ENCODE peak calls at places on chromosomes 11 and 22, in ten cellular contexts. G is cardiac muscle cell; N is sigmoid colon; Q is left ventricle myocardium inferior; Z is HCT116; T is fibroblast of lung; I is lung; R is stomach; M is CD4-positive, alpha-beta memory T cell; S is CD8-positive, alpha-beta memory T cell. U is an unnamed sample.
A peak's percentile ranks its signal among the peaks of the same experiment; 100 is the strongest.

GRCh38 chr11:32034149-32034548 is 56.7 kb upstream of the RCN1 start:
- DNase-seq in G (peak; percentile 96), Z (no peak), T (peak; percentile 86), N (no peak), R (no peak), M (no peak), S (no peak), Q (no peak), I (no peak), U (no peak)

GRCh38 chr22:39661842-39662676 is 91.5 kb downstream of the CACNA1I start:
- DNase-seq in N (no peak), G (no peak), M (peak; percentile 86), T (no peak), Q (no peak), S (peak; percentile 79), R (peak; percentile 37), I (no peak), Z (no peak), U (peak; percentile 74)

GRCh38 chr11:45289369-45289768 is 3.2 kb upstream of the SYT13 start:
- DNase-seq in I (no peak), S (no peak), G (peak; percentile 56), Z (no peak), N (no peak), T (peak; percentile 31), Q (no peak), R (no peak), M (no peak), U (no peak)

GRCh38 chr22:20155330-20156041 is 4.6 kb upstream of the CCDC188 start:
- DNase-seq in R (peak; percentile 38), S (no peak), Q (peak; percentile 58), N (no peak), M (peak; percentile 16), G (peak; percentile 24), I (no peak), Z (no peak), T (no peak), U (peak; percentile 37)

GRCh38 chr22:38236786-38237185 is 35.0 kb downstream of the MAFF start:
- DNase-seq in G (no peak), R (peak; percentile 78), M (no peak), S (no peak), N (no peak), Z (no peak), T (no peak), Q (no peak), I (no peak), U (no peak)

GRCh38 chr11:66570117-66570825 is 1.9 kb upstream of the CTSF start:
- DNase-seq in I (no peak), T (no peak), N (no peak), M (no peak), R (no peak), Z (no peak), G (no peak), Q (no peak), S (no peak), U (peak; percentile 94)

GRCh38 chr11:93765551-93765950 is 18.5 kb upstream of the MED17 start:
- DNase-seq in Z (no peak), G (no peak), N (no peak), Q (no peak), I (no peak), M (no peak), T (no peak), S (no peak), R (no peak), U (no peak)

GRCh38 chr11:1449516-1450270 is 36.9 kb downstream of the MOB2 start:
- DNase-seq in Z (no peak), M (no peak), Q (no peak), R (no peak), N (no peak), S (no peak), G (no peak), I (no peak), T (no peak), U (peak; percentile 32)

GRCh38 chr22:38401336-38402084 is 53.5 kb downstream of the KCNJ4 start:
- DNase-seq in S (no peak), G (no peak), N (no peak), R (no peak), Z (no peak), I (no peak), Q (no peak), M (no peak), T (no peak), U (no peak)

GRCh38 chr11:124863137-124863825 is 2.0 kb upstream of the ROBO3 start:
- DNase-seq in I (peak; percentile 62), M (no peak), G (peak; percentile 55), Q (no peak), S (no peak), N (peak; percentile 70), T (peak; percentile 25), Z (no peak), R (peak; percentile 56), U (no peak)

DNA sequence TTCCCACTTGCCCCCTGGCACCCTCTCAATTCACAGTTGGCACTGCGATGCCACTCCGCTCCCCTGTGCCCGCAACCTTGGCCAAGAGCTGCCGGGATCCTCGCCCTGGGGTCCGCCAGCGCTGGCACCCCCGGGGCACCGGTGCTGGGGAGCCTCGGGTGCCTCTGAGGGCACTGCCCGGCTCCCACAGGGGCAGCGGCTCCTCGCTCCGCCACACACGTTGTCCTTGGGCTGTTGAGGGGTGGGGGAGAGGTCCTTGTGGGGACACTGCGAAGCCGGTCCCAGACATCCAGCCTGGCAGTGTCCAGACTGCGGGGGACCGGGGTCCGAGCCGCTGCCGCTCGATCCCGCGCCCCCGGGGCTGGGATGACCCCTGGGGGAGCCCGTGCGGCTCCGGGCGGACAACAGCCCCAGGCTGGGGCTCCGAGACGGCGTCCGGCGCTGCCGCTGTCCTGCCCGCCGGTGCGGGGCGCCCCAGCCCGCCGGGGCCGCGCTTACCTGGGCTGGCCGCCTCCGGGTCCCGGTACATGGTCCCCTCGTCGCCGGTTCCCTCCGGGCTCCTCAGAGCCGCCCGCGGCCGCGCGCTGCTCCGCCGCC is 486 bp downstream of the SYT7 start:
- DNase-seq in Z (no peak), N (no peak), S (no peak), T (no peak), Q (no peak), R (no peak), I (no peak), M (no peak), G (no peak), U (no peak)
- H3K4me3 ChIP-seq in Z (peak overlapping the region; percentile 62), N (peak overlapping the region; percentile 53), S (no peak overlapping the region), T (peak overlapping the region; percentile 17), Q (peak overlapping the region; percentile 78), R (peak overlapping the region; percentile 53), I (peak overlapping the region; percentile 26), M (no peak overlapping the region), G (peak overlapping the region; percentile 42), U (peak overlapping the region; percentile 22)

GRCh38 chr11:90836031-90836430 is 613.2 kb upstream of the CHORDC1 start:
- DNase-seq in N (no peak), Q (no peak), S (no peak), G (no peak), I (no peak), M (no peak), Z (no peak), T (no peak), R (no peak), U (peak; percentile 98)
- H3K4me1 ChIP-seq in N (no peaks in the 10 kb centered on the region), Q (no peaks in the 10 kb centered on the region), S (no peaks in the 10 kb centered on the region), G (no peaks in the 10 kb centered on the region), I (no peaks in the 10 kb centered on the region), M (no peaks in the 10 kb centered on the region), Z (no peaks in the 10 kb centered on the region), T (no peaks in the 10 kb centered on the region), R (no peaks in the 10 kb centered on the region), U (peaks cover 39% of the 10 kb centered on the region)

DNA sequence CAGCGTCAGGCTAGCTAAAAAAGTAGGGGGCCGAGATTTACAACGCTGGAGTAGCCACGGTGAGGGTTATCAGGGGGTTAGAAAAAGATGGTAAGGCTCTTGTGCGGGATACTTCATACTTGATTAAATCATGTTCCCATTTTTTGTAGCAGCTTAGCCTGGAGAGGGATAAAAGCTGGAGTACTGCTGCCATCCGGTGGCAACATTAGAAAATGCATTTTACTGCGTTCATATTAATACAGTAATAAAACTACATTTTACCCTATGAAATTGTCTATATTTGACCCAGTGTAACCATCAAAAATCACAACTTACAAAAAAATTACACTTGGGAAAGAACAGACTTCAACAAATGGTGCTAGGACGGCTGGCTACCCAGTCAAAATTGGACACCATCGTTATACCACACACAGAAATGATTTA is 17.3 kb downstream of the RPUSD4 start:
- DNase-seq in S (peak; percentile 5), Z (no peak), R (peak; percentile 34), N (no peak), G (peak; percentile 71), I (no peak), M (peak; percentile 29), Q (no peak), T (peak; percentile 74), U (peak; percentile 70)
- H3K36me3 ChIP-seq in S (peaks cover 20% of the 10 kb centered on the region), Z (peaks cover 34% of the 10 kb centered on the region), R (peaks cover 30% of the 10 kb centered on the region), N (peaks cover 14% of the 10 kb centered on the region), G (no peaks in the 10 kb centered on the region), I (peaks cover 37% of the 10 kb centered on the region), M (peaks cover 23% of the 10 kb centered on the region), Q (peaks cover 70% of the 10 kb centered on the region), T (peaks cover 14% of the 10 kb centered on the region), U (peaks cover 33% of the 10 kb centered on the region)

GRCh38 chr11:281486-282161 is 3.4 kb downstream of the NLRP6 start:
- DNase-seq in I (no peak), M (no peak), N (no peak), G (no peak), T (no peak), S (no peak), Q (no peak), R (no peak), Z (no peak), U (peak; percentile 6)

GRCh38 chr11:279040-279965 is 1.1 kb downstream of the NLRP6 start:
- DNase-seq in S (no peak), M (no peak), I (no peak), Z (no peak), N (peak; percentile 58), T (no peak), G (no peak), Q (no peak), R (no peak), U (no peak)

GRCh38 chr11:280762-281485 is 2.7 kb downstream of the NLRP6 start:
- DNase-seq in T (no peak), R (no peak), Z (no peak), Q (no peak), M (peak; percentile 55), I (no peak), N (peak; percentile 56), S (peak; percentile 43), G (no peak), U (no peak)

GRCh38 chr11:278001-278951 is at the start of gene NLRP6:
- DNase-seq in I (no peak), N (peak; percentile 57), M (no peak), R (no peak), Q (no peak), G (no peak), S (no peak), Z (no peak), T (no peak), U (no peak)

DNA sequence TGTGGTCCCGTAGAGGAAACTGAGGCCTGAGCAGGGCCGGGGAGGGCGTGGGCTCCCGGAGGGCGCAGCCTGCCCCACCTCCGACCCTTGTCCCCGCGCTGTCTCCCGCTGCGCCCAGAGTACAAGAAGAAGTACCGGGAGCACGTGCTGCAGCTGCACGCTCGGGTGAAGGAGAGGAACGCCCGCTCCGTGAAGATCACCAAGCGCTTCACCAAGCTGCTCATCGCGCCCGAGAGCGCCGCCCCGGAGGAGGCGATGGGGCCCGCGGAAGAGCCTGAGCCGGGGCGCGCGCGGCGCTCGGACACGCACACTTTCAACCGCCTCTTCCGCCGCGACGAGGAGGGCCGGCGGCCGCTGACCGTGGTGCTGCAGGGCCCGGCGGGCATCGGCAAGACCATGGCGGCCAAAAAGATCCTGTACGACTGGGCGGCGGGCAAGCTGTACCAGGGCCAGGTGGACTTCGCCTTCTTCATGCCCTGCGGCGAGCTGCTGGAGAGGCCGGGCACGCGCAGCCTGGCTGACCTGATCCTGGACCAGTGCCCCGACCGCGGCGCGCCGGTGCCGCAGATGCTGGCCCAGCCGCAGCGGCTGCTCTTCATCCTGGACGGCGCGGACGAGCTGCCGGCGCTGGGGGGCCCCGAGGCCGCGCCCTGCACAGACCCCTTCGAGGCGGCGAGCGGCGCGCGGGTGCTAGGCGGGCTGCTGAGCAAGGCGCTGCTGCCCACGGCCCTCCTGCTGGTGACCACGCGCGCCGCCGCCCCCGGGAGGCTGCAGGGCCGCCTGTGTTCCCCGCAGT is 2.0 kb downstream of the NLRP6 start:
- DNase-seq in T (no peak), M (peak; percentile 59), R (no peak), Z (no peak), I (no peak), S (peak; percentile 47), Q (no peak), N (peak; percentile 63), G (peak; percentile 47), U (no peak)
- H3K4me3 ChIP-seq in T (no peak overlapping the region), M (no peak overlapping the region), R (peak overlapping the region; percentile 37), Z (no peak overlapping the region), I (no peak overlapping the region), S (peak overlapping the region; percentile 70), Q (peak overlapping the region; percentile 53), N (peak overlapping the region; percentile 7), G (no peak overlapping the region), U (no peak overlapping the region)